ENCODE peak calls at places on chromosomes 2 and 18, in six cellular contexts. R is uterus, K is retinal pigment epithelial cell, F is lung, A is upper lobe of left lung, E is neural progenitor cell. G is an unnamed sample.

GRCh38 chr2:236061899-236062298 is 106.3 kb downstream of the GBX2 start:
- DNase-seq in E (no peak), F (no peak), A (no peak), K (no peak), R (no peak), G (no peak)

GRCh38 chr2:84532291-84532690 is 16.0 kb downstream of the DNAH6 start:
- DNase-seq in R (no peak), E (no peak), A (no peak), F (no peak), K (no peak), G (no peak)

GRCh38 chr2:120912101-120912985 is 176.7 kb downstream of the GLI2 start:
- DNase-seq in R (peak), K (peak), A (peak), E (no peak), F (peak), G (peak)

GRCh38 chr18:68714356-68714706 is 577 bp downstream of the TMX3 start:
- DNase-seq in E (peak), K (no peak), F (no peak), R (no peak), A (no peak), G (no peak)

GRCh38 chr2:227822416-227823003 is 8.9 kb downstream of the CCL20 start:
- DNase-seq in R (no peak), E (no peak), A (no peak), K (no peak), F (no peak), G (peak)

GRCh38 chr2:229170907-229171306 is 100.2 kb downstream of the PID1 start:
- DNase-seq in A (no peak), K (no peak), R (no peak), F (no peak), E (no peak), G (no peak)

GRCh38 chr2:88016948-88017779 is 817 bp upstream of the RNU2-63P start:
- DNase-seq in R (no peak), A (peak), K (no peak), F (peak), E (peak), G (no peak)

GRCh38 chr2:201913197-201913596 is 106.9 kb downstream of the CDK15 start:
- DNase-seq in A (no peak), R (no peak), E (no peak), K (no peak), F (no peak), G (no peak)

GRCh38 chr18:58267493-58267892 is 223.5 kb downstream of the NEDD4L start:
- DNase-seq in R (no peak), K (no peak), A (no peak), E (no peak), F (no peak), G (peak)

GRCh38 chr18:79402977-79403722 is 7.4 kb downstream of the NFATC1 start:
- DNase-seq in A (peak), F (peak), E (no peak), R (peak), K (no peak), G (peak)

GRCh38 chr18:8926464-8926863 is 176.0 kb upstream of the NDUFV2 start:
- DNase-seq in R (no peak), E (no peak), A (no peak), F (no peak), K (no peak), G (no peak)
- H3K4me3 ChIP-seq in R (no peak), E (no peak), A (no peak), F (no peak), K (no peak), G (no peak)

GRCh38 chr2:181575650-181576025 is 81.3 kb downstream of the CERKL start:
- DNase-seq in E (no peak), K (no peak), A (no peak), F (no peak), R (no peak), G (no peak)

GRCh38 chr2:181573140-181573736 is 83.7 kb downstream of the CERKL start:
- DNase-seq in E (peak), R (no peak), F (no peak), K (no peak), A (no peak), G (peak)

GRCh38 chr2:181574321-181574720 is 82.6 kb downstream of the CERKL start:
- DNase-seq in F (no peak), K (no peak), E (no peak), A (no peak), R (no peak), G (no peak)

GRCh38 chr2:181576431-181576830 is 80.5 kb downstream of the CERKL start:
- DNase-seq in F (no peak), A (no peak), E (no peak), K (no peak), R (no peak), G (no peak)

GRCh38 chr2:181575024-181575649 is 81.8 kb downstream of the CERKL start:
- DNase-seq in R (no peak), F (no peak), A (no peak), E (no peak), K (no peak), G (no peak)
- TF ChIP-seq CTCF in R (no peak), F (no peak), A (no peak), E (no peak), K (no peak), G (no peak)

DNA sequence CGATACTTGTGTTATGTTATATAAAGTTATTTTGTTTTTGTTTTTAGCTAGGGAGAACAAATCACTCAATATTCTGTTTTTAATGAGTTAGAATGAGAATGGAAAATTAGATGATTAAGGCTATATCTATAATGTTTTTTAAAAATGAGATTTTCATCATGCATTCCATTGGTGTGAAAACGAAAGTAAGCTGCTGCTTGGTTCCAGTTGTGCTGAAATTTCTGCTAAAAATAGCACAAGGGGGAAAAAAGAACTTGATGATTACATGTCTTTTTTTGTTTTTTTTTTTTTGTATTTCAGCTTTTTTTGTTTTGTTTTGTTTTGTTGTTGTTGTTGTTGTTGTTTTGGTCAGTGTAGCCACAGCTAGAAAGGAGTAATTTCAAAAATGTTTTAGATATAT is 242.6 kb upstream of the KCNJ3 start:
- DNase-seq in K (no peak), F (no peak), R (no peak), E (no peak), A (no peak), G (peak)
- H3K4me3 ChIP-seq in K (no peak), F (no peak), R (peak), E (no peak), A (no peak), G (peak)

GRCh38 chr18:50042611-50043010 is 152.3 kb downstream of the MYO5B start:
- DNase-seq in F (no peak), R (no peak), E (peak), K (no peak), A (no peak), G (no peak)

GRCh38 chr18:50039736-50040135 is 155.2 kb downstream of the MYO5B start:
- DNase-seq in E (no peak), A (no peak), R (no peak), K (no peak), F (no peak), G (no peak)

GRCh38 chr18:50038448-50038847 is 156.5 kb downstream of the MYO5B start:
- DNase-seq in K (peak), F (no peak), E (no peak), R (no peak), A (no peak), G (no peak)

GRCh38 chr18:50045126-50045525 is 149.8 kb downstream of the MYO5B start:
- DNase-seq in A (no peak), R (no peak), K (no peak), F (no peak), E (no peak), G (no peak)

DNA sequence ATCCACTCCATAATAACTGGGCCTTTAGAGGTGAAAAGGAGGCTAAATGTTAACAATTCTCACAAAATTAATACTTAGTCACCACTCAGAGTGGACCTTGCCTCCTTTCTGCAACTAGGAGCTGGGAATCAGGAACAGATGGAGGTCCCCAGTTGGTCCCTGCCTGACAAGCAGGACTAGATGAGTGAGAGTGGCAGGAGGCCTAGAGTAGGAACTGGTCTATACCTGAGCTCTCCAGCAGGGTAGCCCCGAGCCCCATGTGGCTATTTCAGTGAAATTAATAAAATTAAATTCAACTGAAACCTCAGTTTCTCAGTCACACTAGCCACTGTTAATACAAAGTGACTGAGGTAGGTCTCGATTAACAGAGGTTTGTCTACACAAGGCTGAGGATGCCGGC is 150.5 kb downstream of the MYO5B start:
- DNase-seq in A (no peak), R (no peak), K (no peak), F (no peak), E (peak), G (no peak)
- TF ChIP-seq CTCF in A (no peak), R (no peak), K (peak), F (no peak), E (peak), G (no peak)